ENCODE peak calls at places on chromosomes 1 and 21, in six cellular contexts. One of them, this sample, is unnamed.

GRCh38 chr1:230701895-230702768 is 11.8 kb downstream of the AGT start:
- DNase-seq in endothelial cell: no peak
- DNase-seq in GM13976: no peak
- DNase-seq in AG04450: no peak
- DNase-seq in AG09319: no peak
- DNase-seq in transverse colon: no peak
- DNase-seq in this sample: no peak

GRCh38 chr21:45819478-45820170 is 161.9 kb upstream of the COL6A1 start:
- DNase-seq in endothelial cell: no peak
- DNase-seq in GM13976: no peak
- DNase-seq in AG04450: no peak
- DNase-seq in AG09319: no peak
- DNase-seq in transverse colon: no peak
- DNase-seq in this sample: peak

GRCh38 chr1:115832651-115833050 is 8.3 kb downstream of the NHLH2 start:
- DNase-seq in endothelial cell: no peak
- DNase-seq in GM13976: no peak
- DNase-seq in AG04450: no peak
- DNase-seq in AG09319: no peak
- DNase-seq in transverse colon: no peak
- DNase-seq in this sample: no peak

GRCh38 chr1:88655685-88656299 is 28.3 kb upstream of the PKN2 start:
- DNase-seq in endothelial cell: no peak
- DNase-seq in GM13976: peak
- DNase-seq in AG04450: no peak
- DNase-seq in AG09319: no peak
- DNase-seq in transverse colon: no peak
- DNase-seq in this sample: peak

GRCh38 chr1:32350785-32351076 is 11.6 kb downstream of the FAM229A start:
- DNase-seq in endothelial cell: no peak
- DNase-seq in GM13976: no peak
- DNase-seq in AG04450: no peak
- DNase-seq in AG09319: no peak
- DNase-seq in transverse colon: no peak
- DNase-seq in this sample: no peak

GRCh38 chr1:212196355-212196754 is 88.9 kb upstream of the PPP2R5A start:
- DNase-seq in endothelial cell: no peak
- DNase-seq in GM13976: no peak
- DNase-seq in AG04450: no peak
- DNase-seq in AG09319: no peak
- DNase-seq in transverse colon: no peak
- DNase-seq in this sample: no peak

GRCh38 chr1:15714438-15715136 is 21.5 kb upstream of the SLC25A34 start:
- DNase-seq in endothelial cell: no peak
- DNase-seq in GM13976: no peak
- DNase-seq in AG04450: peak
- DNase-seq in AG09319: peak
- DNase-seq in transverse colon: no peak
- DNase-seq in this sample: no peak

GRCh38 chr21:29293495-29293894 is 5.2 kb upstream of the BACH1 start:
- DNase-seq in endothelial cell: no peak
- DNase-seq in GM13976: peak
- DNase-seq in AG04450: no peak
- DNase-seq in AG09319: no peak
- DNase-seq in transverse colon: no peak
- DNase-seq in this sample: peak

GRCh38 chr21:25458484-25458883 is 148.8 kb downstream of the MRPL39 start:
- DNase-seq in endothelial cell: no peak
- DNase-seq in GM13976: no peak
- DNase-seq in AG04450: no peak
- DNase-seq in AG09319: no peak
- DNase-seq in transverse colon: no peak
- DNase-seq in this sample: no peak

GRCh38 chr1:9835758-9836631 is 12.2 kb upstream of the CLSTN1 start:
- DNase-seq in endothelial cell: no peak
- DNase-seq in GM13976: peak
- DNase-seq in AG04450: no peak
- DNase-seq in AG09319: no peak
- DNase-seq in transverse colon: peak
- DNase-seq in this sample: no peak

GRCh38 chr1:36638268-36638667 is 155.6 kb upstream of the CSF3R start:
- DNase-seq in endothelial cell: no peak
- DNase-seq in GM13976: no peak
- DNase-seq in AG04450: no peak
- DNase-seq in AG09319: no peak
- DNase-seq in transverse colon: no peak
- DNase-seq in this sample: no peak

GRCh38 chr1:174114788-174115448 is 44.4 kb upstream of the RABGAP1L start:
- DNase-seq in endothelial cell: peak
- DNase-seq in GM13976: peak
- DNase-seq in AG04450: peak
- DNase-seq in AG09319: no peak
- DNase-seq in transverse colon: peak
- DNase-seq in this sample: no peak

GRCh38 chr1:184189361-184189760 is 137.8 kb downstream of the TSEN15 start:
- DNase-seq in endothelial cell: no peak
- DNase-seq in GM13976: no peak
- DNase-seq in AG04450: no peak
- DNase-seq in AG09319: no peak
- DNase-seq in transverse colon: no peak
- DNase-seq in this sample: no peak

GRCh38 chr1:243758647-243759046 is 91.4 kb downstream of the AKT3 start:
- DNase-seq in endothelial cell: no peak
- DNase-seq in GM13976: no peak
- DNase-seq in AG04450: no peak
- DNase-seq in AG09319: no peak
- DNase-seq in transverse colon: no peak
- DNase-seq in this sample: no peak

GRCh38 chr1:43199093-43199726 is 27.1 kb downstream of the CFAP57 start:
- DNase-seq in endothelial cell: no peak
- DNase-seq in GM13976: peak
- DNase-seq in AG04450: no peak
- DNase-seq in AG09319: no peak
- DNase-seq in transverse colon: no peak
- DNase-seq in this sample: peak

GRCh38 chr1:165355977-165356811 is at the start of gene LMX1A:
- DNase-seq in endothelial cell: peak
- DNase-seq in GM13976: peak
- DNase-seq in AG04450: no peak
- DNase-seq in AG09319: no peak
- DNase-seq in transverse colon: peak
- DNase-seq in this sample: no peak

GRCh38 chr1:191618202-191618601 is 540.1 kb upstream of the RGS18 start:
- DNase-seq in endothelial cell: no peak
- DNase-seq in GM13976: no peak
- DNase-seq in AG04450: no peak
- DNase-seq in AG09319: no peak
- DNase-seq in transverse colon: no peak
- DNase-seq in this sample: no peak

GRCh38 chr1:55164906-55165305 is 50.3 kb downstream of the USP24 start:
- DNase-seq in endothelial cell: no peak
- DNase-seq in GM13976: no peak
- DNase-seq in AG04450: no peak
- DNase-seq in AG09319: no peak
- DNase-seq in transverse colon: no peak
- DNase-seq in this sample: no peak

GRCh38 chr1:54763814-54764131 is 550 bp downstream of the PARS2 start:
- DNase-seq in endothelial cell: no peak
- DNase-seq in GM13976: no peak
- DNase-seq in AG04450: no peak
- DNase-seq in AG09319: no peak
- DNase-seq in transverse colon: no peak
- DNase-seq in this sample: no peak

GRCh38 chr1:228845101-228845500 is 109.8 kb downstream of the RHOU start:
- DNase-seq in endothelial cell: no peak
- DNase-seq in GM13976: no peak
- DNase-seq in AG04450: no peak
- DNase-seq in AG09319: no peak
- DNase-seq in transverse colon: no peak
- DNase-seq in this sample: no peak

GRCh38 chr1:178946855-178947687 is 76.2 kb upstream of the ANGPTL1 start:
- DNase-seq in endothelial cell: no peak
- DNase-seq in GM13976: no peak
- DNase-seq in AG04450: no peak
- DNase-seq in AG09319: no peak
- DNase-seq in transverse colon: no peak
- DNase-seq in this sample: no peak

GRCh38 chr1:62687903-62688686 is at the start of gene DOCK7:
- DNase-seq in endothelial cell: peak
- DNase-seq in GM13976: peak
- DNase-seq in AG04450: no peak
- DNase-seq in AG09319: peak
- DNase-seq in transverse colon: peak
- DNase-seq in this sample: peak

GRCh38 chr1:145978860-145979745 is 14.6 kb downstream of the POLR3GL start:
- DNase-seq in endothelial cell: peak
- DNase-seq in GM13976: peak
- DNase-seq in AG04450: peak
- DNase-seq in AG09319: peak
- DNase-seq in transverse colon: peak
- DNase-seq in this sample: peak
- TF ChIP-seq CTCF in endothelial cell: no peak
- TF ChIP-seq CTCF in GM13976: no peak
- TF ChIP-seq CTCF in AG04450: peak
- TF ChIP-seq CTCF in AG09319: peak
- TF ChIP-seq CTCF in transverse colon: no peak
- TF ChIP-seq CTCF in this sample: peak

GRCh38 chr1:65310078-65310587 is 790 bp downstream of the DNAJC6 start:
- DNase-seq in endothelial cell: no peak
- DNase-seq in GM13976: no peak
- DNase-seq in AG04450: no peak
- DNase-seq in AG09319: no peak
- DNase-seq in transverse colon: peak
- DNase-seq in this sample: no peak

GRCh38 chr1:65308781-65309316 is 494 bp upstream of the DNAJC6 start:
- DNase-seq in endothelial cell: no peak
- DNase-seq in GM13976: no peak
- DNase-seq in AG04450: no peak
- DNase-seq in AG09319: no peak
- DNase-seq in transverse colon: no peak
- DNase-seq in this sample: no peak

DNA sequence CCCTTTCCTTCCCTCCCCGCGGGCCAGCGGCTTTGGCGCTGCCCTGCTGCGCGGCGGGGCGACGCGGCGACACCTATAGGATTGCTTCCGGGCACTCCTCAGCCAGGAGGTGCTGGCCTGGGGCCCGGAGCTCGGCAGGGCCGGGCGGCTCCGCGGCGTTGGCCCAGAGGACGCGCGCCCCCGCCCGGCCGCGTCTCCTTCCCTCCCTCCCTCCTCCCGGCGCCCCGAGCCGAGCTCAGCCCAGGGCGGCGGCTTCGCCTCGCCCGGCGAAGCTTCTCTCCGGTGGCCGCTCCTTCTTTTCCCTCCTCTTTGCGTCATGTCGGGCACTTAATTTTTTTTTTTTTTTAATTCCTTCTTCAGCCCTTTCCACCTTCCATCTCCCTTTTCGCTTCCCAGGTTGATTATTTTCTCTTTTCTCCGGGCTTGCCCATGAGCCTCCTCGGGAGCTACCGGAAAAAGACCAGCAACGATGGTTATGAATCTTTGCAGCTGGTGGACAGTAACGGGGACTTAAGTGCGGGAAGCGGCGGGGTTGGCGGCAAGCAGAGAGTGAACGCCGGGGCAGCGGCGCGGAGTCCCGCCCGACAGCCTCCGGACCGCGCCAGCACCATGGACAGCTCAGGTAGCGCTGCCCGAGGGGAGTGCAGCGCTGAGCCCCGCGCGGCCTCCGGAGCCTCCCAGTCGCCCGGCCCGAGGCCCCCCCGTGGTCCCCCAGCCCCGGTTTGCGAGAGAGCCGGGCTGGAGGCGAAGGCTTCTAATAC is at the start of gene DNAJC6:
- DNase-seq in endothelial cell: peak
- DNase-seq in GM13976: peak
- DNase-seq in AG04450: peak
- DNase-seq in AG09319: peak
- DNase-seq in transverse colon: peak
- DNase-seq in this sample: peak
- TF ChIP-seq CTCF in endothelial cell: no peak
- TF ChIP-seq CTCF in GM13976: no peak
- TF ChIP-seq CTCF in AG04450: no peak
- TF ChIP-seq CTCF in AG09319: no peak
- TF ChIP-seq CTCF in transverse colon: no peak
- TF ChIP-seq CTCF in this sample: no peak

GRCh38 chr1:82818596-82818995 is 1017.9 kb downstream of the ADGRL2 start:
- DNase-seq in endothelial cell: no peak
- DNase-seq in GM13976: no peak
- DNase-seq in AG04450: no peak
- DNase-seq in AG09319: no peak
- DNase-seq in transverse colon: no peak
- DNase-seq in this sample: no peak
- TF ChIP-seq CTCF in endothelial cell: no peak
- TF ChIP-seq CTCF in GM13976: no peak
- TF ChIP-seq CTCF in AG04450: no peak
- TF ChIP-seq CTCF in AG09319: no peak
- TF ChIP-seq CTCF in transverse colon: no peak
- TF ChIP-seq CTCF in this sample: no peak

GRCh38 chr1:180177931-180178330 is 23.3 kb downstream of the QSOX1 start:
- DNase-seq in endothelial cell: no peak
- DNase-seq in GM13976: no peak
- DNase-seq in AG04450: no peak
- DNase-seq in AG09319: no peak
- DNase-seq in transverse colon: no peak
- DNase-seq in this sample: no peak

GRCh38 chr1:180181048-180181447 is 26.4 kb downstream of the QSOX1 start:
- DNase-seq in endothelial cell: peak
- DNase-seq in GM13976: no peak
- DNase-seq in AG04450: no peak
- DNase-seq in AG09319: no peak
- DNase-seq in transverse colon: no peak
- DNase-seq in this sample: no peak

GRCh38 chr1:180176965-180177364 is 22.3 kb downstream of the QSOX1 start:
- DNase-seq in endothelial cell: no peak
- DNase-seq in GM13976: no peak
- DNase-seq in AG04450: no peak
- DNase-seq in AG09319: no peak
- DNase-seq in transverse colon: no peak
- DNase-seq in this sample: no peak

GRCh38 chr1:180178511-180179161 is 24.0 kb downstream of the QSOX1 start:
- DNase-seq in endothelial cell: peak
- DNase-seq in GM13976: peak
- DNase-seq in AG04450: no peak
- DNase-seq in AG09319: no peak
- DNase-seq in transverse colon: peak
- DNase-seq in this sample: no peak

GRCh38 chr1:180179162-180179957 is 24.7 kb downstream of the QSOX1 start:
- DNase-seq in endothelial cell: no peak
- DNase-seq in GM13976: no peak
- DNase-seq in AG04450: no peak
- DNase-seq in AG09319: no peak
- DNase-seq in transverse colon: no peak
- DNase-seq in this sample: no peak
- TF ChIP-seq CTCF in endothelial cell: no peak
- TF ChIP-seq CTCF in GM13976: no peak
- TF ChIP-seq CTCF in AG04450: no peak
- TF ChIP-seq CTCF in AG09319: no peak
- TF ChIP-seq CTCF in transverse colon: no peak
- TF ChIP-seq CTCF in this sample: no peak

This sample was measured in GM06990.